ENCODE peak calls at places on chromosomes 1 and 21, in seven cellular contexts. One of them, this sample, is unnamed.

GRCh38 chr1:6523566-6523965 is 30.7 kb downstream of the NOL9 start:
- DNase-seq in HFFc6: no peak
- DNase-seq in left ventricle myocardium inferior: no peak
- DNase-seq in activated CD8-positive, alpha-beta T cell treated with anti-CD3 and anti-CD28 coated beads for 36 hours: no peak
- DNase-seq in mammary epithelial cell: peak
- DNase-seq in kidney epithelial cell: no peak
- DNase-seq in dorsolateral prefrontal cortex: no peak
- DNase-seq in this sample: peak

GRCh38 chr1:60149254-60149653 is 75.7 kb upstream of the C1orf87 start:
- DNase-seq in mammary epithelial cell: no peak
- DNase-seq in activated CD8-positive, alpha-beta T cell treated with anti-CD3 and anti-CD28 coated beads for 36 hours: no peak
- DNase-seq in kidney epithelial cell: no peak
- DNase-seq in dorsolateral prefrontal cortex: no peak
- DNase-seq in HFFc6: no peak
- DNase-seq in left ventricle myocardium inferior: peak
- DNase-seq in this sample: no peak

GRCh38 chr1:196271212-196271947 is 336.9 kb downstream of the KCNT2 start:
- DNase-seq in mammary epithelial cell: no peak
- DNase-seq in dorsolateral prefrontal cortex: no peak
- DNase-seq in left ventricle myocardium inferior: no peak
- DNase-seq in HFFc6: no peak
- DNase-seq in kidney epithelial cell: no peak
- DNase-seq in activated CD8-positive, alpha-beta T cell treated with anti-CD3 and anti-CD28 coated beads for 36 hours: no peak
- DNase-seq in this sample: no peak

GRCh38 chr1:228513244-228513900 is 26.2 kb downstream of the RNF187 start:
- DNase-seq in HFFc6: no peak
- DNase-seq in mammary epithelial cell: no peak
- DNase-seq in activated CD8-positive, alpha-beta T cell treated with anti-CD3 and anti-CD28 coated beads for 36 hours: no peak
- DNase-seq in kidney epithelial cell: no peak
- DNase-seq in left ventricle myocardium inferior: no peak
- DNase-seq in dorsolateral prefrontal cortex: no peak
- DNase-seq in this sample: no peak

GRCh38 chr1:204384636-204385354 is 25.1 kb upstream of the PLEKHA6 start:
- DNase-seq in kidney epithelial cell: no peak
- DNase-seq in HFFc6: peak
- DNase-seq in mammary epithelial cell: peak
- DNase-seq in dorsolateral prefrontal cortex: peak
- DNase-seq in activated CD8-positive, alpha-beta T cell treated with anti-CD3 and anti-CD28 coated beads for 36 hours: no peak
- DNase-seq in left ventricle myocardium inferior: peak
- DNase-seq in this sample: no peak

GRCh38 chr1:201348211-201348566 is 29.3 kb downstream of the TNNT2 start:
- DNase-seq in kidney epithelial cell: no peak
- DNase-seq in mammary epithelial cell: peak
- DNase-seq in left ventricle myocardium inferior: no peak
- DNase-seq in activated CD8-positive, alpha-beta T cell treated with anti-CD3 and anti-CD28 coated beads for 36 hours: peak
- DNase-seq in HFFc6: peak
- DNase-seq in dorsolateral prefrontal cortex: no peak
- DNase-seq in this sample: peak

GRCh38 chr1:179340915-179341314 is 24.9 kb upstream of the AXDND1 start:
- DNase-seq in dorsolateral prefrontal cortex: no peak
- DNase-seq in activated CD8-positive, alpha-beta T cell treated with anti-CD3 and anti-CD28 coated beads for 36 hours: no peak
- DNase-seq in left ventricle myocardium inferior: no peak
- DNase-seq in mammary epithelial cell: no peak
- DNase-seq in HFFc6: no peak
- DNase-seq in kidney epithelial cell: no peak
- DNase-seq in this sample: no peak

GRCh38 chr21:42281196-42281680 is 34.0 kb downstream of the TFF3 start:
- DNase-seq in kidney epithelial cell: no peak
- DNase-seq in HFFc6: no peak
- DNase-seq in mammary epithelial cell: no peak
- DNase-seq in activated CD8-positive, alpha-beta T cell treated with anti-CD3 and anti-CD28 coated beads for 36 hours: no peak
- DNase-seq in left ventricle myocardium inferior: no peak
- DNase-seq in dorsolateral prefrontal cortex: no peak
- DNase-seq in this sample: no peak

GRCh38 chr1:203663294-203663693 is 36.7 kb downstream of the ATP2B4 start:
- DNase-seq in activated CD8-positive, alpha-beta T cell treated with anti-CD3 and anti-CD28 coated beads for 36 hours: peak
- DNase-seq in HFFc6: peak
- DNase-seq in left ventricle myocardium inferior: no peak
- DNase-seq in dorsolateral prefrontal cortex: no peak
- DNase-seq in mammary epithelial cell: peak
- DNase-seq in kidney epithelial cell: peak
- DNase-seq in this sample: no peak

GRCh38 chr21:32120231-32120630 is 158.6 kb downstream of the MIS18A start:
- DNase-seq in kidney epithelial cell: no peak
- DNase-seq in HFFc6: no peak
- DNase-seq in activated CD8-positive, alpha-beta T cell treated with anti-CD3 and anti-CD28 coated beads for 36 hours: no peak
- DNase-seq in left ventricle myocardium inferior: no peak
- DNase-seq in dorsolateral prefrontal cortex: no peak
- DNase-seq in mammary epithelial cell: no peak
- DNase-seq in this sample: no peak

GRCh38 chr21:26966978-26967913 is at the start of gene ADAMTS5:
- DNase-seq in kidney epithelial cell: peak
- DNase-seq in left ventricle myocardium inferior: peak
- DNase-seq in mammary epithelial cell: peak
- DNase-seq in dorsolateral prefrontal cortex: peak
- DNase-seq in HFFc6: peak
- DNase-seq in activated CD8-positive, alpha-beta T cell treated with anti-CD3 and anti-CD28 coated beads for 36 hours: peak
- DNase-seq in this sample: peak

GRCh38 chr1:26994020-26994745 is 691 bp downstream of the TRNP1 start:
- DNase-seq in mammary epithelial cell: no peak
- DNase-seq in left ventricle myocardium inferior: peak
- DNase-seq in activated CD8-positive, alpha-beta T cell treated with anti-CD3 and anti-CD28 coated beads for 36 hours: peak
- DNase-seq in dorsolateral prefrontal cortex: no peak
- DNase-seq in kidney epithelial cell: no peak
- DNase-seq in HFFc6: no peak
- DNase-seq in this sample: peak

GRCh38 chr1:101314244-101314643 is 77.4 kb downstream of the S1PR1 start:
- DNase-seq in left ventricle myocardium inferior: no peak
- DNase-seq in HFFc6: peak
- DNase-seq in dorsolateral prefrontal cortex: no peak
- DNase-seq in mammary epithelial cell: peak
- DNase-seq in kidney epithelial cell: no peak
- DNase-seq in activated CD8-positive, alpha-beta T cell treated with anti-CD3 and anti-CD28 coated beads for 36 hours: peak
- DNase-seq in this sample: peak

GRCh38 chr1:226207048-226207447 is 16.4 kb upstream of the MIXL1 start:
- DNase-seq in kidney epithelial cell: no peak
- DNase-seq in activated CD8-positive, alpha-beta T cell treated with anti-CD3 and anti-CD28 coated beads for 36 hours: no peak
- DNase-seq in left ventricle myocardium inferior: no peak
- DNase-seq in HFFc6: no peak
- DNase-seq in dorsolateral prefrontal cortex: no peak
- DNase-seq in mammary epithelial cell: no peak
- DNase-seq in this sample: no peak

GRCh38 chr1:92259350-92259749 is 39.4 kb downstream of the GLMN start:
- DNase-seq in mammary epithelial cell: peak
- DNase-seq in activated CD8-positive, alpha-beta T cell treated with anti-CD3 and anti-CD28 coated beads for 36 hours: no peak
- DNase-seq in HFFc6: no peak
- DNase-seq in kidney epithelial cell: no peak
- DNase-seq in left ventricle myocardium inferior: no peak
- DNase-seq in dorsolateral prefrontal cortex: no peak
- DNase-seq in this sample: no peak

GRCh38 chr1:11298390-11299224 is 25.6 kb downstream of the UBIAD1 start:
- DNase-seq in HFFc6: no peak
- DNase-seq in kidney epithelial cell: no peak
- DNase-seq in activated CD8-positive, alpha-beta T cell treated with anti-CD3 and anti-CD28 coated beads for 36 hours: no peak
- DNase-seq in dorsolateral prefrontal cortex: no peak
- DNase-seq in mammary epithelial cell: no peak
- DNase-seq in left ventricle myocardium inferior: no peak
- DNase-seq in this sample: no peak

GRCh38 chr21:38735807-38736206 is 69.9 kb upstream of the ETS2 start:
- DNase-seq in activated CD8-positive, alpha-beta T cell treated with anti-CD3 and anti-CD28 coated beads for 36 hours: no peak
- DNase-seq in mammary epithelial cell: no peak
- DNase-seq in left ventricle myocardium inferior: no peak
- DNase-seq in dorsolateral prefrontal cortex: no peak
- DNase-seq in HFFc6: no peak
- DNase-seq in kidney epithelial cell: no peak
- DNase-seq in this sample: no peak

GRCh38 chr21:28822882-28823335 is 169.8 kb downstream of the LTN1 start:
- DNase-seq in activated CD8-positive, alpha-beta T cell treated with anti-CD3 and anti-CD28 coated beads for 36 hours: no peak
- DNase-seq in left ventricle myocardium inferior: no peak
- DNase-seq in mammary epithelial cell: no peak
- DNase-seq in kidney epithelial cell: no peak
- DNase-seq in HFFc6: peak
- DNase-seq in dorsolateral prefrontal cortex: no peak
- DNase-seq in this sample: no peak

GRCh38 chr1:179002552-179003345 is 22.9 kb upstream of the FAM20B start:
- DNase-seq in left ventricle myocardium inferior: peak
- DNase-seq in dorsolateral prefrontal cortex: peak
- DNase-seq in kidney epithelial cell: no peak
- DNase-seq in mammary epithelial cell: peak
- DNase-seq in activated CD8-positive, alpha-beta T cell treated with anti-CD3 and anti-CD28 coated beads for 36 hours: peak
- DNase-seq in HFFc6: peak
- DNase-seq in this sample: peak

GRCh38 chr1:155329980-155330598 is 9.4 kb downstream of the RUSC1 start:
- DNase-seq in activated CD8-positive, alpha-beta T cell treated with anti-CD3 and anti-CD28 coated beads for 36 hours: no peak
- DNase-seq in kidney epithelial cell: no peak
- DNase-seq in HFFc6: no peak
- DNase-seq in dorsolateral prefrontal cortex: no peak
- DNase-seq in left ventricle myocardium inferior: no peak
- DNase-seq in mammary epithelial cell: no peak
- DNase-seq in this sample: no peak

GRCh38 chr1:178094752-178095645 is 1.1 kb downstream of the RASAL2 start:
- DNase-seq in activated CD8-positive, alpha-beta T cell treated with anti-CD3 and anti-CD28 coated beads for 36 hours: no peak
- DNase-seq in left ventricle myocardium inferior: no peak
- DNase-seq in kidney epithelial cell: no peak
- DNase-seq in HFFc6: peak
- DNase-seq in dorsolateral prefrontal cortex: no peak
- DNase-seq in mammary epithelial cell: peak
- DNase-seq in this sample: peak

GRCh38 chr1:167904641-167905040 is 9.3 kb downstream of the ADCY10 start:
- DNase-seq in kidney epithelial cell: no peak
- DNase-seq in HFFc6: peak
- DNase-seq in dorsolateral prefrontal cortex: no peak
- DNase-seq in left ventricle myocardium inferior: no peak
- DNase-seq in mammary epithelial cell: peak
- DNase-seq in activated CD8-positive, alpha-beta T cell treated with anti-CD3 and anti-CD28 coated beads for 36 hours: no peak
- DNase-seq in this sample: no peak

GRCh38 chr1:233904979-233905415 is 521 bp downstream of the SLC35F3 start:
- DNase-seq in activated CD8-positive, alpha-beta T cell treated with anti-CD3 and anti-CD28 coated beads for 36 hours: no peak
- DNase-seq in kidney epithelial cell: no peak
- DNase-seq in dorsolateral prefrontal cortex: peak
- DNase-seq in mammary epithelial cell: peak
- DNase-seq in HFFc6: no peak
- DNase-seq in left ventricle myocardium inferior: no peak
- DNase-seq in this sample: no peak

GRCh38 chr1:184019066-184019465 is 18.5 kb downstream of the COLGALT2 start:
- DNase-seq in dorsolateral prefrontal cortex: no peak
- DNase-seq in kidney epithelial cell: no peak
- DNase-seq in HFFc6: no peak
- DNase-seq in activated CD8-positive, alpha-beta T cell treated with anti-CD3 and anti-CD28 coated beads for 36 hours: no peak
- DNase-seq in left ventricle myocardium inferior: no peak
- DNase-seq in mammary epithelial cell: no peak
- DNase-seq in this sample: no peak

GRCh38 chr1:184283999-184284398 is 102.8 kb upstream of the C1orf21 start:
- DNase-seq in dorsolateral prefrontal cortex: no peak
- DNase-seq in kidney epithelial cell: no peak
- DNase-seq in mammary epithelial cell: no peak
- DNase-seq in left ventricle myocardium inferior: peak
- DNase-seq in HFFc6: peak
- DNase-seq in activated CD8-positive, alpha-beta T cell treated with anti-CD3 and anti-CD28 coated beads for 36 hours: no peak
- DNase-seq in this sample: no peak

GRCh38 chr1:51264470-51264869 is 28.4 kb downstream of the RNF11 start:
- DNase-seq in HFFc6: peak
- DNase-seq in left ventricle myocardium inferior: no peak
- DNase-seq in activated CD8-positive, alpha-beta T cell treated with anti-CD3 and anti-CD28 coated beads for 36 hours: no peak
- DNase-seq in dorsolateral prefrontal cortex: no peak
- DNase-seq in mammary epithelial cell: peak
- DNase-seq in kidney epithelial cell: peak
- DNase-seq in this sample: no peak

DNA sequence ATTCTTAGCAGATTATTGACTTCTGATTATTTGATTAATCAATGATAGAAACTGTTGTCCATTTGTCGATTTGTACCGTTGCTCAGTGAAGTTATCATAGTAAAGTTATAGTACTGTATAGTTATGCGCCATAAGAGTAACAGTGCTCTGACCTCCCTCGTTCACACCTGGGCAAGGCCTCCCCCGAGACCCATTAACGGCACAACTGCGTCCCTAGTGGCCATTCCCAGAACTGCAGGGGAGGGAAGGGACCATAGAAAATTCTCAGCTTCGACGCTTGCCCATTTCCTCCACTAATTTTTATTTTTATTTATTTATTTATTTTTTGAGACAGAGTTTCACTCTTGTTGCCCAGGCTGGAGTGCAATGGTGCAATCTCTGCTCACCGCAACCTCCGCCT is 334.4 kb downstream of the DSCAM start:
- DNase-seq in mammary epithelial cell: no peak
- DNase-seq in activated CD8-positive, alpha-beta T cell treated with anti-CD3 and anti-CD28 coated beads for 36 hours: peak
- DNase-seq in HFFc6: no peak
- DNase-seq in left ventricle myocardium inferior: no peak
- DNase-seq in dorsolateral prefrontal cortex: no peak
- DNase-seq in kidney epithelial cell: no peak
- DNase-seq in this sample: no peak
- TF ChIP-seq CTCF in mammary epithelial cell: peak
- TF ChIP-seq CTCF in activated CD8-positive, alpha-beta T cell treated with anti-CD3 and anti-CD28 coated beads for 36 hours: peak
- TF ChIP-seq CTCF in HFFc6: peak
- TF ChIP-seq CTCF in left ventricle myocardium inferior: no peak
- TF ChIP-seq CTCF in dorsolateral prefrontal cortex: peak
- TF ChIP-seq CTCF in kidney epithelial cell: peak
- TF ChIP-seq CTCF in this sample: peak

GRCh38 chr1:93433407-93433961 is 14.4 kb upstream of the FNBP1L start:
- DNase-seq in left ventricle myocardium inferior: no peak
- DNase-seq in kidney epithelial cell: no peak
- DNase-seq in mammary epithelial cell: peak
- DNase-seq in activated CD8-positive, alpha-beta T cell treated with anti-CD3 and anti-CD28 coated beads for 36 hours: peak
- DNase-seq in HFFc6: no peak
- DNase-seq in dorsolateral prefrontal cortex: no peak
- DNase-seq in this sample: no peak
- TF ChIP-seq CTCF in left ventricle myocardium inferior: peak
- TF ChIP-seq CTCF in kidney epithelial cell: peak
- TF ChIP-seq CTCF in mammary epithelial cell: peak
- TF ChIP-seq CTCF in activated CD8-positive, alpha-beta T cell treated with anti-CD3 and anti-CD28 coated beads for 36 hours: no peak
- TF ChIP-seq CTCF in HFFc6: peak
- TF ChIP-seq CTCF in dorsolateral prefrontal cortex: no peak
- TF ChIP-seq CTCF in this sample: peak

DNA sequence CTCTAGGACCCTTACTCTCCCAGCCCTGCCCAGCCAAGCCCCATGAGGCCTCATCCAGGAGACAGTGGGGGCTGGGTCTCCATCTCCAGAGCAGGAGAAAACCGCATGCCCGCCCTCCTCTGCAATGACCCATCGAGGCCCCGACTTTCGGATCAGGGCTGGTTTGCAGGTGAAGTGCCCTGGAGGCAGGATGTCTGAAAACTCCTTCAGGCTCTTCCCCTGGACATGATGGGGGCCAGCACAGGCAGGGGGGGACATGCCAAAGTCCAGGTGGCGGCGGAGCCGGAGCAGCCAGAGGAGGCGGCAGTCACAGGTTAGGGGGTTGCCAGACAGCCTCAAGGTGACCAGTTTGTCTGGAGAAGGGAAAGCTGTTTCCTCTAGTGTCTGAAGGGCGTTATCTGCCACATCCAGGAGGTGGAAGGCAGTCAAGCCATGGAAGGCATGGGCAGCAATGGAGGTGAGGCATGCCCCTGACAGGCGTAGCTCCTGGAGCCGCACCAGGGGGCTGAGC is 3.9 kb downstream of the LINGO4 start:
- DNase-seq in left ventricle myocardium inferior: no peak
- DNase-seq in HFFc6: no peak
- DNase-seq in mammary epithelial cell: no peak
- DNase-seq in kidney epithelial cell: no peak
- DNase-seq in activated CD8-positive, alpha-beta T cell treated with anti-CD3 and anti-CD28 coated beads for 36 hours: no peak
- DNase-seq in dorsolateral prefrontal cortex: no peak
- DNase-seq in this sample: no peak
- TF ChIP-seq CTCF in left ventricle myocardium inferior: no peak
- TF ChIP-seq CTCF in HFFc6: no peak
- TF ChIP-seq CTCF in mammary epithelial cell: no peak
- TF ChIP-seq CTCF in kidney epithelial cell: no peak
- TF ChIP-seq CTCF in activated CD8-positive, alpha-beta T cell treated with anti-CD3 and anti-CD28 coated beads for 36 hours: no peak
- TF ChIP-seq CTCF in dorsolateral prefrontal cortex: no peak
- TF ChIP-seq CTCF in this sample: no peak

GRCh38 chr1:244047739-244048565 is 3.1 kb upstream of the ZBTB18 start:
- DNase-seq in mammary epithelial cell: peak
- DNase-seq in dorsolateral prefrontal cortex: peak
- DNase-seq in HFFc6: peak
- DNase-seq in left ventricle myocardium inferior: peak
- DNase-seq in activated CD8-positive, alpha-beta T cell treated with anti-CD3 and anti-CD28 coated beads for 36 hours: peak
- DNase-seq in kidney epithelial cell: peak
- DNase-seq in this sample: peak
- TF ChIP-seq CTCF in mammary epithelial cell: no peak
- TF ChIP-seq CTCF in dorsolateral prefrontal cortex: peak
- TF ChIP-seq CTCF in HFFc6: no peak
- TF ChIP-seq CTCF in left ventricle myocardium inferior: peak
- TF ChIP-seq CTCF in activated CD8-positive, alpha-beta T cell treated with anti-CD3 and anti-CD28 coated beads for 36 hours: no peak
- TF ChIP-seq CTCF in kidney epithelial cell: no peak
- TF ChIP-seq CTCF in this sample: no peak